ENCODE peak calls at places on chromosomes 7 and 10, in nine cellular contexts. One of them, this sample, is unnamed.
A peak's percentile ranks its signal among the peaks of the same experiment; 100 is the strongest.

GRCh38 chr7:31102973-31103850 is 51.1 kb downstream of the ADCYAP1R1 start:
- DNase-seq in ovary: no peak
- DNase-seq in NCI-H1694 treated with DMSO at 0.1 percent for 48 hours: no peak
- DNase-seq in NCI-H146: no peak
- DNase-seq in CD8-positive, alpha-beta T cell: no peak
- DNase-seq in GM19239: no peak
- DNase-seq in GM12865: no peak
- DNase-seq in HFF-Myc: no peak
- DNase-seq in bronchial epithelial cell: no peak
- DNase-seq in this sample: no peak

GRCh38 chr10:28928484-28928883 is 251.2 kb downstream of the BAMBI start:
- DNase-seq in ovary: no peak
- DNase-seq in NCI-H1694 treated with DMSO at 0.1 percent for 48 hours: no peak
- DNase-seq in NCI-H146: peak; percentile 64
- DNase-seq in CD8-positive, alpha-beta T cell: no peak
- DNase-seq in GM19239: no peak
- DNase-seq in GM12865: no peak
- DNase-seq in HFF-Myc: no peak
- DNase-seq in bronchial epithelial cell: peak; percentile 63
- DNase-seq in this sample: no peak

GRCh38 chr10:80204193-80204714 is 1.1 kb downstream of the ANXA11 start:
- DNase-seq in ovary: no peak
- DNase-seq in NCI-H1694 treated with DMSO at 0.1 percent for 48 hours: no peak
- DNase-seq in NCI-H146: peak; percentile 20
- DNase-seq in CD8-positive, alpha-beta T cell: no peak
- DNase-seq in GM19239: no peak
- DNase-seq in GM12865: peak; percentile 15
- DNase-seq in HFF-Myc: no peak
- DNase-seq in bronchial epithelial cell: peak; percentile 60
- DNase-seq in this sample: peak; percentile 27

GRCh38 chr10:75097666-75098285 is 13.7 kb upstream of the SAMD8 start:
- DNase-seq in ovary: no peak
- DNase-seq in NCI-H1694 treated with DMSO at 0.1 percent for 48 hours: no peak
- DNase-seq in NCI-H146: peak; percentile 58
- DNase-seq in CD8-positive, alpha-beta T cell: no peak
- DNase-seq in GM19239: no peak
- DNase-seq in GM12865: no peak
- DNase-seq in HFF-Myc: no peak
- DNase-seq in bronchial epithelial cell: no peak
- DNase-seq in this sample: peak; percentile 11

GRCh38 chr10:70680899-70681730 is 8.8 kb downstream of the ADAMTS14 start:
- DNase-seq in ovary: no peak
- DNase-seq in NCI-H1694 treated with DMSO at 0.1 percent for 48 hours: peak; percentile 40
- DNase-seq in NCI-H146: no peak
- DNase-seq in CD8-positive, alpha-beta T cell: no peak
- DNase-seq in GM19239: no peak
- DNase-seq in GM12865: no peak
- DNase-seq in HFF-Myc: no peak
- DNase-seq in bronchial epithelial cell: no peak
- DNase-seq in this sample: no peak

GRCh38 chr10:75400163-75400768 is 1.3 kb downstream of the ZNF503 start:
- DNase-seq in ovary: no peak
- DNase-seq in NCI-H1694 treated with DMSO at 0.1 percent for 48 hours: peak; percentile 26
- DNase-seq in NCI-H146: peak; percentile 62
- DNase-seq in CD8-positive, alpha-beta T cell: no peak
- DNase-seq in GM19239: no peak
- DNase-seq in GM12865: no peak
- DNase-seq in HFF-Myc: no peak
- DNase-seq in bronchial epithelial cell: no peak
- DNase-seq in this sample: no peak

GRCh38 chr7:50276446-50276845 is 28.1 kb upstream of the IKZF1 start:
- DNase-seq in ovary: no peak
- DNase-seq in NCI-H1694 treated with DMSO at 0.1 percent for 48 hours: no peak
- DNase-seq in NCI-H146: no peak
- DNase-seq in CD8-positive, alpha-beta T cell: no peak
- DNase-seq in GM19239: no peak
- DNase-seq in GM12865: no peak
- DNase-seq in HFF-Myc: no peak
- DNase-seq in bronchial epithelial cell: no peak
- DNase-seq in this sample: no peak

GRCh38 chr10:97780991-97781540 is 9.3 kb upstream of the SFRP5 start:
- DNase-seq in ovary: no peak
- DNase-seq in NCI-H1694 treated with DMSO at 0.1 percent for 48 hours: no peak
- DNase-seq in NCI-H146: no peak
- DNase-seq in CD8-positive, alpha-beta T cell: no peak
- DNase-seq in GM19239: no peak
- DNase-seq in GM12865: no peak
- DNase-seq in HFF-Myc: no peak
- DNase-seq in bronchial epithelial cell: no peak
- DNase-seq in this sample: no peak

GRCh38 chr7:131546126-131546525 is 10.3 kb downstream of the PODXL start:
- DNase-seq in ovary: peak; percentile 36
- DNase-seq in NCI-H1694 treated with DMSO at 0.1 percent for 48 hours: no peak
- DNase-seq in NCI-H146: no peak
- DNase-seq in CD8-positive, alpha-beta T cell: no peak
- DNase-seq in GM19239: no peak
- DNase-seq in GM12865: peak; percentile 31
- DNase-seq in HFF-Myc: no peak
- DNase-seq in bronchial epithelial cell: no peak
- DNase-seq in this sample: no peak

GRCh38 chr7:154744226-154744860 is 258.6 kb downstream of the PAXIP1 start:
- DNase-seq in ovary: no peak
- DNase-seq in NCI-H1694 treated with DMSO at 0.1 percent for 48 hours: no peak
- DNase-seq in NCI-H146: peak; percentile 71
- DNase-seq in CD8-positive, alpha-beta T cell: no peak
- DNase-seq in GM19239: peak; percentile 69
- DNase-seq in GM12865: peak; percentile 19
- DNase-seq in HFF-Myc: no peak
- DNase-seq in bronchial epithelial cell: no peak
- DNase-seq in this sample: no peak

GRCh38 chr10:104589871-104590270 is 51.2 kb upstream of the SORCS3 start:
- DNase-seq in ovary: no peak
- DNase-seq in NCI-H1694 treated with DMSO at 0.1 percent for 48 hours: no peak
- DNase-seq in NCI-H146: no peak
- DNase-seq in CD8-positive, alpha-beta T cell: no peak
- DNase-seq in GM19239: no peak
- DNase-seq in GM12865: no peak
- DNase-seq in HFF-Myc: no peak
- DNase-seq in bronchial epithelial cell: peak; percentile 76
- DNase-seq in this sample: peak; percentile 63

GRCh38 chr7:45196374-45196773 is 38.8 kb downstream of the RAMP3 start:
- DNase-seq in ovary: no peak
- DNase-seq in NCI-H1694 treated with DMSO at 0.1 percent for 48 hours: no peak
- DNase-seq in NCI-H146: no peak
- DNase-seq in CD8-positive, alpha-beta T cell: no peak
- DNase-seq in GM19239: no peak
- DNase-seq in GM12865: peak; percentile 70
- DNase-seq in HFF-Myc: no peak
- DNase-seq in bronchial epithelial cell: no peak
- DNase-seq in this sample: no peak

GRCh38 chr10:65571011-65571570 is 1354.7 kb upstream of the LRRTM3 start:
- DNase-seq in ovary: no peak
- DNase-seq in NCI-H1694 treated with DMSO at 0.1 percent for 48 hours: no peak
- DNase-seq in NCI-H146: peak; percentile 40
- DNase-seq in CD8-positive, alpha-beta T cell: no peak
- DNase-seq in GM19239: no peak
- DNase-seq in GM12865: no peak
- DNase-seq in HFF-Myc: no peak
- DNase-seq in bronchial epithelial cell: peak; percentile 34
- DNase-seq in this sample: peak; percentile 22

GRCh38 chr7:91079491-91079890 is 184.7 kb upstream of the FZD1 start:
- DNase-seq in ovary: no peak
- DNase-seq in NCI-H1694 treated with DMSO at 0.1 percent for 48 hours: no peak
- DNase-seq in NCI-H146: no peak
- DNase-seq in CD8-positive, alpha-beta T cell: no peak
- DNase-seq in GM19239: no peak
- DNase-seq in GM12865: no peak
- DNase-seq in HFF-Myc: no peak
- DNase-seq in bronchial epithelial cell: no peak
- DNase-seq in this sample: peak; percentile 44